ENCODE peak calls at places on chromosomes 5 and 9, in five cellular contexts. L is SW 1271, C is sciatic nerve, Z is hypothalamus, Q is HEK293T. R is an unnamed sample.
A peak's percentile ranks its signal among the peaks of the same experiment; 100 is the strongest.

GRCh38 chr9:6667633-6668280 is 22.2 kb upstream of the GLDC start:
- DNase-seq in L (no peak), C (no peak), Z (no peak), Q (peak; percentile 39), R (peak; percentile 56)

GRCh38 chr5:56164371-56164770 is 68.8 kb downstream of the ANKRD55 start:
- DNase-seq in L (no peak), C (no peak), Z (no peak), Q (no peak), R (no peak)

GRCh38 chr5:147481376-147481775 is 28.5 kb downstream of the DPYSL3 start:
- DNase-seq in L (no peak), C (no peak), Z (no peak), Q (no peak), R (peak; percentile 14)

GRCh38 chr5:144308211-144308610 is 137.5 kb downstream of the KCTD16 start:
- DNase-seq in L (no peak), C (no peak), Z (no peak), Q (no peak), R (no peak)

GRCh38 chr5:139638090-139638735 is 9.9 kb upstream of the CXXC5 start:
- DNase-seq in L (no peak), C (peak; percentile 86), Z (no peak), Q (no peak), R (peak; percentile 43)

GRCh38 chr5:154626876-154627552 is 128.2 kb upstream of the LARP1 start:
- DNase-seq in L (no peak), C (no peak), Z (no peak), Q (peak; percentile 5), R (no peak)

GRCh38 chr9:135914921-135915320 is 7.6 kb upstream of the CAMSAP1 start:
- DNase-seq in L (no peak), C (no peak), Z (no peak), Q (no peak), R (no peak)

GRCh38 chr9:132901859-132902831 is 23.4 kb downstream of the SPACA9 start:
- DNase-seq in L (peak; percentile 83), C (peak; percentile 81), Z (peak; percentile 52), Q (peak; percentile 87), R (peak; percentile 77)

GRCh38 chr9:77848897-77849296 is 182.7 kb downstream of the GNAQ start:
- DNase-seq in L (peak; percentile 18), C (no peak), Z (no peak), Q (no peak), R (peak; percentile 88)

GRCh38 chr5:90483206-90483605 is 8.5 kb downstream of the POLR3G start:
- DNase-seq in L (no peak), C (no peak), Z (no peak), Q (no peak), R (no peak)

GRCh38 chr9:93884808-93885207 is 70.3 kb downstream of the BARX1 start:
- DNase-seq in L (no peak), C (no peak), Z (no peak), Q (no peak), R (no peak)

GRCh38 chr5:171494452-171495121 is 75.1 kb downstream of the FGF18 start:
- DNase-seq in L (no peak), C (peak; percentile 83), Z (no peak), Q (peak; percentile 72), R (peak; percentile 91)

GRCh38 chr9:7542648-7543165 is 256.9 kb downstream of the DMAC1 start:
- DNase-seq in L (no peak), C (no peak), Z (no peak), Q (no peak), R (no peak)

GRCh38 chr5:55134053-55134722 is 25.8 kb upstream of the GPX8 start:
- DNase-seq in L (no peak), C (no peak), Z (no peak), Q (no peak), R (no peak)

GRCh38 chr5:103973669-103974068 is 411.1 kb upstream of the NUDT12 start:
- DNase-seq in L (no peak), C (no peak), Z (no peak), Q (peak; percentile 32), R (peak; percentile 14)

GRCh38 chr9:115107701-115108100 is 10.3 kb downstream of the TNC start:
- DNase-seq in L (no peak), C (no peak), Z (no peak), Q (no peak), R (no peak)

GRCh38 chr5:178230879-178231735 is 1.5 kb downstream of the PHYKPL start:
- DNase-seq in L (no peak), C (no peak), Z (no peak), Q (no peak), R (no peak)

GRCh38 chr5:111655169-111655924 is 101.6 kb downstream of the NREP start:
- DNase-seq in L (no peak), C (no peak), Z (no peak), Q (no peak), R (peak; percentile 94)

GRCh38 chr9:123978981-123979380 is 32.6 kb upstream of the LHX2 start:
- DNase-seq in L (no peak), C (no peak), Z (no peak), Q (no peak), R (no peak)

R was measured in MCF 10A.